ENCODE peak calls at places on chromosomes 11 and 22, in eight cellular contexts. M, V, S, T, H, Q, B and D are unnamed samples.
A peak's percentile ranks its signal among the peaks of the same experiment; 100 is the strongest.

GRCh38 chr11:70507466-70508230 is 109.3 kb downstream of the CTTN start:
- DNase-seq in M (no peak), V (no peak), S (no peak), T (no peak), H (no peak), Q (no peak), B (no peak), D (no peak)

GRCh38 chr11:102240502-102240901 is 76.8 kb upstream of the BIRC3 start:
- DNase-seq in M (no peak), V (no peak), S (no peak), T (no peak), H (no peak), Q (no peak), B (peak; percentile 39), D (peak; percentile 28)

GRCh38 chr11:75689861-75690641 is 21.2 kb upstream of the MAP6 start:
- DNase-seq in M (no peak), V (no peak), S (no peak), T (no peak), H (no peak), Q (no peak), B (no peak), D (no peak)

GRCh38 chr22:27686534-27686933 is 115.0 kb downstream of the MN1 start:
- DNase-seq in M (no peak), V (no peak), S (no peak), T (no peak), H (peak; percentile 85), Q (no peak), B (peak; percentile 58), D (peak; percentile 90)

GRCh38 chr11:119702261-119702591 is 26.8 kb downstream of the NECTIN1 start:
- DNase-seq in M (no peak), V (no peak), S (no peak), T (no peak), H (no peak), Q (no peak), B (no peak), D (peak; percentile 97)

GRCh38 chr22:47034076-47034808 is 271.8 kb downstream of the TBC1D22A start:
- DNase-seq in M (no peak), V (no peak), S (no peak), T (no peak), H (no peak), Q (no peak), B (no peak), D (no peak)

GRCh38 chr11:78820722-78821121 is 246.1 kb upstream of the NARS2 start:
- DNase-seq in M (no peak), V (no peak), S (no peak), T (no peak), H (no peak), Q (no peak), B (no peak), D (no peak)

GRCh38 chr11:297666-298405 is 1.5 kb downstream of the IFITM5 start:
- DNase-seq in M (no peak), V (no peak), S (no peak), T (no peak), H (no peak), Q (no peak), B (peak; percentile 70), D (peak; percentile 36)

GRCh38 chr11:126624491-126624890 is 269.0 kb downstream of the ST3GAL4 start:
- DNase-seq in M (no peak), V (no peak), S (no peak), T (no peak), H (no peak), Q (no peak), B (no peak), D (no peak)

GRCh38 chr11:130480166-130480565 is 31.7 kb downstream of the ADAMTS15 start:
- DNase-seq in M (no peak), V (no peak), S (no peak), T (no peak), H (no peak), Q (no peak), B (peak; percentile 37), D (no peak)

GRCh38 chr22:31957970-31958594 is 13.7 kb downstream of the YWHAH start:
- DNase-seq in M (no peak), V (no peak), S (no peak), T (no peak), H (no peak), Q (no peak), B (no peak), D (no peak)

GRCh38 chr22:29426476-29426875 is 11.9 kb upstream of the RFPL1 start:
- DNase-seq in M (no peak), V (no peak), S (no peak), T (no peak), H (no peak), Q (no peak), B (no peak), D (no peak)

GRCh38 chr11:19201737-19202605 is at the start of gene CSRP3:
- DNase-seq in M (no peak), V (no peak), S (no peak), T (no peak), H (no peak), Q (no peak), B (peak; percentile 32), D (peak; percentile 94)

GRCh38 chr11:81071641-81072040 is 1630.8 kb upstream of the TENM4 start:
- DNase-seq in M (no peak), V (no peak), S (no peak), T (no peak), H (no peak), Q (no peak), B (no peak), D (no peak)

GRCh38 chr11:31022080-31022479 is 347.5 kb downstream of the DCDC1 start:
- DNase-seq in M (no peak), V (no peak), S (no peak), T (no peak), H (no peak), Q (no peak), B (no peak), D (no peak)

GRCh38 chr11:24373516-24373915 is 123.3 kb upstream of the LUZP2 start:
- DNase-seq in M (no peak), V (no peak), S (no peak), T (no peak), H (no peak), Q (no peak), B (no peak), D (no peak)

GRCh38 chr22:34395370-34395769 is 475.1 kb upstream of the LARGE1 start:
- DNase-seq in M (no peak), V (no peak), S (no peak), T (no peak), H (no peak), Q (no peak), B (no peak), D (no peak)

GRCh38 chr11:130644187-130644586 is 195.7 kb downstream of the ADAMTS15 start:
- DNase-seq in M (no peak), V (no peak), S (no peak), T (peak; percentile 31), H (no peak), Q (no peak), B (peak; percentile 38), D (no peak)

GRCh38 chr11:1308745-1309497 is 511 bp downstream of the TOLLIP start:
- DNase-seq in M (no peak), V (no peak), S (no peak), T (no peak), H (no peak), Q (no peak), B (peak; percentile 88), D (no peak)

GRCh38 chr11:124740277-124740882 is 638 bp downstream of the NRGN start:
- DNase-seq in M (no peak), V (peak; percentile 20), S (peak; percentile 50), T (peak; percentile 61), H (peak; percentile 23), Q (no peak), B (no peak), D (no peak)

GRCh38 chr11:1280116-1281035 is 29.1 kb downstream of the TOLLIP start:
- DNase-seq in M (no peak), V (no peak), S (no peak), T (no peak), H (no peak), Q (no peak), B (no peak), D (no peak)

GRCh38 chr11:111565111-111565720 is 24.7 kb downstream of the LAYN start:
- DNase-seq in M (peak; percentile 39), V (peak; percentile 39), S (peak; percentile 65), T (peak; percentile 86), H (peak; percentile 51), Q (peak; percentile 13), B (peak; percentile 65), D (peak; percentile 72)